ENCODE peak calls at places on chromosomes 11 and 22, in seven cellular contexts. J, N, X, L, Y, W and E are unnamed samples.

GRCh38 chr11:70109903-70110302 is 31.8 kb downstream of the ANO1 start:
- DNase-seq in Y (no peak), W (no peak), J (no peak), N (no peak), L (no peak), X (peak), E (no peak)

GRCh38 chr11:34050967-34051348 is 573 bp upstream of the CAPRIN1 start:
- DNase-seq in J (peak), X (no peak), L (no peak), N (no peak), Y (no peak), W (no peak), E (no peak)

GRCh38 chr11:116641561-116642045 is 131.2 kb downstream of the BUD13 start:
- DNase-seq in W (no peak), L (peak), J (peak), Y (no peak), X (peak), N (peak), E (no peak)

GRCh38 chr11:64729851-64730382 is 6.9 kb upstream of the NRXN2 start:
- DNase-seq in Y (no peak), J (no peak), L (no peak), X (peak), N (no peak), W (no peak), E (no peak)

GRCh38 chr11:15780837-15781236 is 575.5 kb downstream of the SOX6 start:
- DNase-seq in L (no peak), Y (no peak), W (no peak), J (peak), N (no peak), X (no peak), E (no peak)

GRCh38 chr11:27717377-27717776 is 17.1 kb upstream of the BDNF start:
- DNase-seq in J (peak), W (peak), L (no peak), X (no peak), Y (no peak), N (no peak), E (no peak)

GRCh38 chr22:17906978-17907730 is 117.2 kb downstream of the MICAL3 start:
- DNase-seq in J (no peak), N (no peak), L (no peak), W (no peak), Y (no peak), X (no peak), E (no peak)

GRCh38 chr22:49272546-49273125 is 555.0 kb downstream of the BRD1 start:
- DNase-seq in X (no peak), Y (no peak), J (no peak), W (no peak), L (no peak), N (no peak), E (peak)

GRCh38 chr11:129680907-129681306 is 134.7 kb upstream of the TMEM45B start:
- DNase-seq in J (no peak), Y (no peak), N (no peak), X (no peak), L (no peak), W (peak), E (no peak)

GRCh38 chr22:28949788-28950187 is 66.4 kb downstream of the ZNRF3 start:
- DNase-seq in N (peak), Y (peak), X (no peak), J (peak), W (peak), L (no peak), E (no peak)

GRCh38 chr11:27514558-27514957 is 8.0 kb upstream of the LIN7C start:
- DNase-seq in X (no peak), Y (no peak), W (peak), N (peak), J (peak), L (no peak), E (no peak)

GRCh38 chr11:130512662-130513061 is 64.2 kb downstream of the ADAMTS15 start:
- DNase-seq in W (no peak), Y (no peak), L (no peak), X (no peak), N (no peak), J (no peak), E (no peak)

GRCh38 chr11:125341676-125342075 is 154.4 kb downstream of the FEZ1 start:
- DNase-seq in L (no peak), X (no peak), N (no peak), Y (no peak), J (no peak), W (no peak), E (no peak)

GRCh38 chr11:43644626-43645299 is 35.8 kb upstream of the HSD17B12 start:
- DNase-seq in N (peak), J (peak), L (no peak), Y (no peak), X (no peak), W (peak), E (no peak)

GRCh38 chr22:38193580-38193979 is 8.2 kb upstream of the MAFF start:
- DNase-seq in L (no peak), Y (no peak), J (peak), W (peak), N (no peak), X (peak), E (no peak)

GRCh38 chr11:83374311-83374710 is 88.1 kb upstream of the CCDC90B start:
- DNase-seq in Y (no peak), L (no peak), W (no peak), N (no peak), X (no peak), J (no peak), E (no peak)

GRCh38 chr11:46272816-46273427 is 4.5 kb upstream of the CREB3L1 start:
- DNase-seq in N (peak), W (peak), J (peak), L (no peak), Y (no peak), X (peak), E (no peak)

GRCh38 chr11:108436594-108436993 is 30.7 kb downstream of the C11orf65 start:
- DNase-seq in J (no peak), N (no peak), W (no peak), L (no peak), X (no peak), Y (no peak), E (no peak)

GRCh38 chr11:66632952-66633351 is 5.6 kb upstream of the RBM4 start:
- DNase-seq in N (no peak), J (no peak), Y (no peak), X (no peak), W (no peak), L (no peak), E (no peak)

GRCh38 chr11:130203766-130204702 is 44.5 kb downstream of the ST14 start:
- DNase-seq in N (no peak), Y (no peak), W (no peak), J (no peak), X (no peak), L (no peak), E (no peak)

GRCh38 chr11:93905384-93905783 is 55.0 kb upstream of the VSTM5 start:
- DNase-seq in J (peak), L (no peak), N (peak), W (peak), Y (peak), X (no peak), E (no peak)

GRCh38 chr11:15568440-15568839 is 453.7 kb downstream of the INSC start:
- DNase-seq in W (no peak), Y (no peak), X (no peak), L (no peak), J (no peak), N (no peak), E (no peak)

GRCh38 chr11:86674965-86675364 is 2.5 kb upstream of the ME3 start:
- DNase-seq in Y (no peak), L (no peak), N (no peak), J (no peak), X (no peak), W (no peak), E (no peak)

GRCh38 chr22:45124176-45124857 is 39.4 kb upstream of the NUP50 start:
- DNase-seq in Y (no peak), W (peak), X (no peak), N (peak), L (no peak), J (no peak), E (no peak)

GRCh38 chr11:121589946-121590537 is 137.3 kb upstream of the SORL1-AS1 start:
- DNase-seq in L (no peak), X (no peak), N (no peak), Y (no peak), W (no peak), J (no peak), E (no peak)

GRCh38 chr11:21897203-21897602 is 295.7 kb upstream of the ANO5 start:
- DNase-seq in X (no peak), L (no peak), Y (no peak), J (no peak), W (no peak), N (no peak), E (no peak)

GRCh38 chr11:111764621-111765020 is 1.6 kb downstream of the PPP2R1B start:
- DNase-seq in J (no peak), Y (peak), W (peak), N (peak), L (no peak), X (no peak), E (no peak)

GRCh38 chr11:1653541-1654387 is 24.2 kb downstream of the KRTAP5-5 start:
- DNase-seq in Y (no peak), J (no peak), L (no peak), N (no peak), X (no peak), W (no peak), E (no peak)

GRCh38 chr11:19651654-19652053 is 61.0 kb upstream of the NAV2 start:
- DNase-seq in Y (no peak), L (no peak), W (peak), X (no peak), J (no peak), N (no peak), E (no peak)

GRCh38 chr11:113204280-113204679 is 110.1 kb upstream of the TTC12 start:
- DNase-seq in J (no peak), X (no peak), N (peak), Y (no peak), W (no peak), L (no peak), E (no peak)

GRCh38 chr11:72750556-72751292 is 1.5 kb downstream of the ARAP1 start:
- DNase-seq in Y (no peak), X (no peak), J (no peak), W (no peak), N (no peak), L (no peak), E (no peak)

GRCh38 chr22:49189871-49190270 is 637.8 kb downstream of the BRD1 start:
- DNase-seq in L (no peak), J (no peak), X (no peak), N (no peak), Y (no peak), W (no peak), E (no peak)

GRCh38 chr11:100847696-100848216 is 160.7 kb downstream of the ARHGAP42 start:
- DNase-seq in N (no peak), Y (no peak), L (no peak), J (no peak), X (no peak), W (no peak), E (no peak)

GRCh38 chr22:44309137-44309536 is 3.6 kb downstream of the SHISAL1 start:
- DNase-seq in X (no peak), W (peak), J (peak), N (peak), L (peak), Y (peak), E (no peak)

GRCh38 chr11:11748706-11749365 is 92.9 kb upstream of the USP47 start:
- DNase-seq in Y (peak), X (no peak), J (no peak), L (no peak), W (peak), N (peak), E (no peak)

GRCh38 chr11:114738954-114739353 is 60.6 kb downstream of the NXPE2 start:
- DNase-seq in J (peak), X (no peak), Y (no peak), L (peak), N (peak), W (peak), E (no peak)

GRCh38 chr11:44110231-44110679 is 14.8 kb downstream of the EXT2 start:
- DNase-seq in Y (no peak), N (peak), W (peak), X (peak), L (peak), J (peak), E (no peak)

GRCh38 chr11:118947999-118948398 is 8.1 kb upstream of the UPK2 start:
- DNase-seq in W (no peak), N (no peak), Y (no peak), J (no peak), L (no peak), X (no peak), E (no peak)

GRCh38 chr11:69702239-69702668 is 1.6 kb downstream of the FGF19 start:
- DNase-seq in X (no peak), Y (no peak), W (no peak), L (no peak), N (no peak), J (no peak), E (no peak)

GRCh38 chr11:122653911-122654310 is 1.6 kb upstream of the UBASH3B start:
- DNase-seq in Y (no peak), W (peak), L (no peak), J (peak), X (no peak), N (no peak), E (no peak)
- TF ChIP-seq CTCF in Y (no peak), W (no peak), L (no peak), J (peak), X (no peak), N (peak), E (no peak)

GRCh38 chr22:26586556-26587325 is 3.2 kb downstream of the TPST2 start:
- DNase-seq in Y (no peak), N (no peak), L (no peak), X (no peak), J (peak), W (no peak), E (no peak)

GRCh38 chr22:26587991-26588613 is 1.8 kb downstream of the TPST2 start:
- DNase-seq in N (peak), W (no peak), X (no peak), L (no peak), Y (no peak), J (no peak), E (no peak)

GRCh38 chr22:26581769-26582168 is 8.2 kb downstream of the TPST2 start:
- DNase-seq in Y (no peak), N (no peak), W (no peak), L (no peak), X (no peak), J (no peak), E (no peak)

GRCh38 chr22:26584010-26584409 is 5.9 kb downstream of the TPST2 start:
- DNase-seq in W (no peak), L (no peak), J (no peak), N (no peak), Y (no peak), X (no peak), E (no peak)

GRCh38 chr22:26585104-26585790 is 4.7 kb downstream of the TPST2 start:
- DNase-seq in L (no peak), N (peak), J (peak), Y (peak), W (peak), X (peak), E (no peak)
- TF ChIP-seq CTCF in L (no peak), N (peak), J (peak), Y (peak), W (no peak), X (peak), E (peak)

DNA sequence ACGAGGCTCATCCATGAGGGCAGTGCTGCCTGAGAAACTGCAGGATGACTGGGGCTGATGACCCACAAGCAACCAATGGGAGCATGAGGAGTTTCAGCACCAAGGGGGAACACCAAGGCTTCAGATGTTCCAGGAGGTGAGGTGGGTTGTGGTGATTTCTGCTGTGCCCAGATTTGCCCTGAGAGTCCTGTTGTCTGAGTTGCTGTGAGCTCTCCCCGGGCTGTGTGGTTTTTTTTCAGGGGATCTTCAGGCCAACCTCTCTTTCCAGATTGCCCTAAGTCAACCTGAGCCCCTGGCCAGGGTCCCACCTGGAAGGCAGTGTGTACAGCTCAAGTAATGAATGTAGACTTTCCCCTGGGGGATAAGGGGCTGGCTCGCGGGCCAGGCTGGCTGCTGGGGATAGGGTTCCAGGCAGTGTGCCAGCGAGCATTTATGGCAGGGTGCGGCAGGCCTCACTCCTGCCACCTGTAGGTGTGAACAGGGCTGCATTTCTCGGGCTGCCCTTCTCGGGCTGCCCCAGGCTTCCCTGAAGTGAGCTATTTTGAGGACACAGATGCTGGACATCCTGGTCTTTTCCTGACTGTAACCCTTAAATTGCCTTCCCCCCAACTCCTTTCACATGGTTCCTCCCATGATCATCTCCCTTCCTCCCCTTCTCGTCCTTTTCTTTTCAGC is 9.8 kb downstream of the SLC22A6 start:
- DNase-seq in N (no peak), L (peak), W (no peak), Y (no peak), X (peak), J (peak), E (no peak)
- TF ChIP-seq CTCF in N (no peak), L (peak), W (no peak), Y (peak), X (peak), J (peak), E (peak)

GRCh38 chr11:79159657-79160450 is 281.0 kb downstream of the TENM4 start:
- DNase-seq in Y (no peak), W (no peak), J (peak), X (no peak), L (no peak), N (no peak), E (no peak)
- TF ChIP-seq CTCF in Y (peak), W (peak), J (peak), X (peak), L (no peak), N (peak), E (peak)

GRCh38 chr11:8681837-8682218 is 637 bp downstream of the TRIM66 start:
- DNase-seq in X (no peak), J (no peak), Y (no peak), N (no peak), L (no peak), W (no peak), E (no peak)

GRCh38 chr11:8683115-8683807 is 669 bp downstream of the RPL27A start:
- DNase-seq in J (no peak), Y (no peak), N (no peak), X (no peak), W (no peak), L (peak), E (no peak)

GRCh38 chr11:8685306-8685705 is 2.7 kb downstream of the RPL27A start:
- DNase-seq in J (no peak), Y (no peak), L (no peak), N (no peak), X (no peak), W (no peak), E (no peak)

GRCh38 chr11:8684600-8685290 is 2.2 kb downstream of the RPL27A start:
- DNase-seq in L (no peak), W (no peak), Y (no peak), J (no peak), X (no peak), N (no peak), E (no peak)

DNA sequence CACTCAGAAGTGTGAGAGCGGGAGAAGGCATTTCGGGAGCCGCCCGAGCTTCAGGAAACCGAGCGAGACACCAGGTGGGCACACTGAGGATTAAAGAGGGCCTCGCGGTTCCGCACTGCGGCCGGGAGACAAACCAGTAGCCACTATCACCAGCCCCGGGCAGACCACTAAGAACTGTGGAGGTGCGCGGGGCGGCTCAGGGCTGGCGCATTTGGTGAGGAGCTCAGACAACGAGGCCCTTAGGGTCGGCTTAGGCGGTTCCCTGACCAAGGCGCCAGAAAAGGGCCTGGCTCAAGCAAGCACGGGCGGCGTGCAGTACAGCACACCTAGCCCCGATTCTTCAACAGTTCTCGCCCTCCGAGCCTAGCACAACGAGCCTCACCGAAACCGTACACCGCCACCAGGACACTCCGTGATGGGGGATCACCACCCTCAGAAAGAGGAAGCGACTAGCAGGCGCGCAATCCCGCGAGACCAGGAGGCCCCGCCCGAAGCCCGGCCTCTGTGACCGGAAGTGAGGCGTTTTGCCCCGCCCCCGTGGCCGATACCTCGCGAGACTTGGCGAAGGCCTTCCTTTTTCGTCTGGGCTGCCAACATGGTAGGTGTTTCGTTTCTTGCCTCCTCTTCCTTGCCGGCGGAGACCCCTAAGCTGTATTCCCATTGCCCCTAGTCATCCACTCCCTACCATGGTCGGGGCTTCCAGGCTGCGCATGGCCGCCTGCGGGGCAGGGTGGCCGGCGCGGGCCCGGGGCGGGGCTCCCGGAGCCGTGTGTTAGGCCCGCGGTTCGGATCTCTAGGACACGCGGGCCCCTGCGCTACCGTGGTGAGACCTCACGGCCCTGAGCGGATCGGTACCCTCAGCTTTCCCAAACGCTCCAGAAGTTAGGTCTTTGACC is at the start of the genes RPL27A and TRIM66:
- DNase-seq in N (peak), L (peak), X (peak), J (peak), Y (peak), W (peak), E (peak)
- TF ChIP-seq CTCF in N (peak), L (no peak), X (peak), J (no peak), Y (peak), W (no peak), E (no peak)

DNA sequence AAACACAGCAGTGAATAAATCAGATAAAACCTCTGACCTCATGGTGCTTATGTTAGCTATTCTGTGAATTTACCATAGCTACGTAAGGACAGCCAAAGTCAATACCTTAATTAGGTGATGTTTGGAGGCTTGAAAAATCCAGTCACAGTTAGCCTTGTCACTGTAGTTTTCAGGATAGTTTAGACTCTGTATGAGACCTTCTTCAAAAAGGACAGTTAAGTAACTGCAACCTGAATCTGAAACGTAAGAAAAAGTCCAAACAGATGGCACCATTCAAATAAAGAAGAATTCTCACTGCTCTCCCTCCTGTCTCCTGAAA is 11.4 kb downstream of the OVCH2 start:
- DNase-seq in Y (no peak), W (no peak), N (no peak), J (no peak), X (no peak), L (no peak), E (no peak)
- TF ChIP-seq CTCF in Y (no peak), W (no peak), N (no peak), J (no peak), X (no peak), L (no peak), E (no peak)

GRCh38 chr22:22948651-22949611 is 61.3 kb downstream of the IGLL5 start:
- DNase-seq in J (peak), W (peak), N (peak), Y (peak), X (no peak), L (no peak), E (peak)
- TF ChIP-seq CTCF in J (no peak), W (no peak), N (no peak), Y (no peak), X (no peak), L (no peak), E (no peak)